ENCODE peak calls at places on chromosomes 13 and 19, in four cellular contexts. K, E, U and W are unnamed samples.

GRCh38 chr13:91962946-91963345 is 564.5 kb downstream of the GPC5 start:
- DNase-seq in E (no peak), K (no peak), U (no peak), W (no peak)

GRCh38 chr19:1103691-1104451 is at the start of gene GPX4:
- DNase-seq in U (peak; percentile 98), E (peak; percentile 100), K (peak; percentile 99), W (peak; percentile 99)

GRCh38 chr13:106096661-106097092 is 438.8 kb downstream of the EFNB2 start:
- DNase-seq in U (no peak), K (no peak), E (no peak), W (no peak)

GRCh38 chr13:88118952-88119351 is 447.8 kb downstream of the SLITRK5 start:
- DNase-seq in E (no peak), K (no peak), U (no peak), W (no peak)

GRCh38 chr19:46271488-46272197 is 25.2 kb upstream of the HIF3A start:
- DNase-seq in K (no peak), U (no peak), E (peak; percentile 84), W (no peak)

GRCh38 chr13:97866346-97866745 is 87.1 kb upstream of the IPO5 start:
- DNase-seq in K (no peak), U (no peak), E (no peak), W (no peak)

GRCh38 chr19:1076951-1077350 is 10.0 kb downstream of the ARHGAP45 start:
- DNase-seq in K (no peak), U (no peak), E (no peak), W (peak; percentile 86)

GRCh38 chr19:46718157-46718933 is 1.4 kb upstream of the PRKD2 start:
- DNase-seq in K (no peak), E (peak; percentile 41), U (no peak), W (peak; percentile 80)

DNA sequence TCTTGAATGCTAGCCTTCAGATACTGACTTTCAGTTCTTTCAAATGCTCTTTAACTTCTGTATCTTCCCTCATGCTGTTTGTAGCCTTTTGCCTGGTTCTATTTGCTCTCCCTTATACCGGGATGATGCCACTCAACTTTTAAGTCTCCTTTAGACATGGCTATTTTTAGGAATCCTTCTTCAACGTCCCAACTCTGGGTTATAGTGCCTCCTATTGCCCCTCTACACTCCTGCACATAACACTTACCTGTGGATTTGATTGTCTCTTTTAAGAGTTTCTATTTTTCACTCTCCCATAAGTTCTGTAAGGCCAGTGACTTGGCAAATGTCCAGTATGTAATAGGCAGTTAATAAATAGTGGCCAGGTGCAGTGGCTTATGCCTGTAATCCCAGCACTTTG is 343.0 kb downstream of the KLF5 start:
- DNase-seq in U (no peak), K (no peak), E (no peak), W (no peak)
- TF ChIP-seq CTCF in U (no peak), K (no peak), E (no peak), W (no peak)

DNA sequence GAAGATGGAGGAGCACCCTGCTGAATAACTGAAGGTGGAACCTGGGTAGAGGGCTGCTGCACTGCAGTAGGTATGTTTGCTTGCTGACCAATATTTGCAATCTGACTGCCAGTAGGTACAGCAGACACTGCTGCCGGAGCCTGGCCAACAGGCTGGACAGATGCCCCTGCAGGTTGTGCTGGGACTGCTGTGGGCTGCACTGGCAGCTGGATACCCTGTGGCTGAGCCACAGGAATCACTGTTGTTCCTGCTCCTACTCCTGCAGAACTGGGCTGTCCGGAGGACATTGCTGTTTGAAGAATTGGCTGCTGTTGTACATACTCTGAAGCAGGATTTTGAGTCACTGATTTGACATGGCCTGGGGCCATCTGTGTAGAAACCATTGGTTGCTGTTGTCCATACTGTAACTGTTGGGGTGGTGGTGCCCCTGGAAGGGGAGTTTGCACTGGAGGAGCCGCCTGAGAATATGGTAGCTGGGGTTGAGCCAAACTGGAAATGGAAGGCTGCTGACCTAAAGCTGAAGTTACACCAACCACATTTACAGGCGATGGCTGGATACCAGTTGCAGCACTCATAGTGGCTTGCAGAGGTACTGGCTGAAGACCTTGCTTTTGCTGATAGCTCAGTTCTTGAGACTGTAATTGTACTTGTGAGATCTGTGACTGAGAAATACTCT is 2.2 kb downstream of the TSC22D1 start:
- DNase-seq in K (no peak), U (peak; percentile 40), E (peak; percentile 63), W (no peak)
- TF ChIP-seq CTCF in K (peak; percentile 61), U (peak; percentile 59), E (peak; percentile 44), W (no peak)

GRCh38 chr19:7808108-7808507 is 21.9 kb upstream of the EVI5L start:
- DNase-seq in U (no peak), E (no peak), K (no peak), W (no peak)
- TF ChIP-seq CTCF in U (no peak), E (no peak), K (no peak), W (no peak)

DNA sequence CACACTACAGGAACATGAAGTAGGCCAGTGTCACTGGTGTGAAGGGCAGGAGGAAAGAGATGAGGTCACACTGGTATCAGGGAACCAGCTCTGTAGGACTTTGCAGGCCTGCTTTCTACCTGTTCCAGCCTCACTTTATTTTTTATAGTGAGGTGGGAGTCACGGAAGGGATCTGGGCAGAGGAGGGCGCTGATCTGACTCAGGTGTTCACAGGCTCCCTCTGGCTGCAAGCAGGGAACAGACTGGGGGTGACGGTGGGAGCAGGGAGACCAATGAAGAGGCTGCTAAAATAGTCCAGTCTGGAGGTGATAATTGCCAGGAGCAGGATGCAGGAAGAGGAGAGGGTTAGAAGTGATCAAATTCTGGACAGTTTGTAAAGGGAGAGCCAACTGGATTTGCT is 2.8 kb downstream of the THAP8 start:
- DNase-seq in E (no peak), K (no peak), U (peak; percentile 25), W (no peak)
- TF ChIP-seq CTCF in E (peak; percentile 31), K (peak; percentile 22), U (no peak), W (no peak)

GRCh38 chr19:2207991-2208860 is 27.9 kb downstream of the PLEKHJ1 start:
- DNase-seq in K (no peak), E (peak; percentile 57), U (peak; percentile 56), W (peak; percentile 80)
- TF ChIP-seq CTCF in K (peak; percentile 19), E (peak; percentile 22), U (no peak), W (no peak)

GRCh38 chr13:40446365-40446764 is 220.1 kb downstream of the FOXO1 start:
- DNase-seq in K (no peak), E (no peak), U (no peak), W (no peak)

GRCh38 chr13:40447857-40448256 is 218.6 kb downstream of the FOXO1 start:
- DNase-seq in K (no peak), U (no peak), E (no peak), W (no peak)

GRCh38 chr13:40444241-40444640 is 222.2 kb downstream of the FOXO1 start:
- DNase-seq in K (no peak), E (no peak), U (no peak), W (no peak)

GRCh38 chr13:40442826-40443225 is 223.6 kb downstream of the FOXO1 start:
- DNase-seq in U (no peak), E (no peak), K (no peak), W (no peak)

GRCh38 chr13:40445557-40445990 is 220.9 kb downstream of the FOXO1 start:
- DNase-seq in E (peak; percentile 88), K (no peak), U (no peak), W (peak; percentile 82)
- TF ChIP-seq CTCF in E (no peak), K (no peak), U (no peak), W (no peak)

GRCh38 chr13:95706356-95706755 is 29.4 kb downstream of the DNAJC3 start:
- DNase-seq in K (no peak), U (no peak), E (no peak), W (no peak)

GRCh38 chr13:95709101-95709500 is 32.2 kb downstream of the DNAJC3 start:
- DNase-seq in K (no peak), E (peak; percentile 54), U (no peak), W (no peak)

GRCh38 chr13:95708390-95708774 is 31.4 kb downstream of the DNAJC3 start:
- DNase-seq in K (no peak), E (no peak), U (no peak), W (no peak)

GRCh38 chr13:95707442-95708389 is 30.8 kb downstream of the DNAJC3 start:
- DNase-seq in K (no peak), U (no peak), E (no peak), W (no peak)

DNA sequence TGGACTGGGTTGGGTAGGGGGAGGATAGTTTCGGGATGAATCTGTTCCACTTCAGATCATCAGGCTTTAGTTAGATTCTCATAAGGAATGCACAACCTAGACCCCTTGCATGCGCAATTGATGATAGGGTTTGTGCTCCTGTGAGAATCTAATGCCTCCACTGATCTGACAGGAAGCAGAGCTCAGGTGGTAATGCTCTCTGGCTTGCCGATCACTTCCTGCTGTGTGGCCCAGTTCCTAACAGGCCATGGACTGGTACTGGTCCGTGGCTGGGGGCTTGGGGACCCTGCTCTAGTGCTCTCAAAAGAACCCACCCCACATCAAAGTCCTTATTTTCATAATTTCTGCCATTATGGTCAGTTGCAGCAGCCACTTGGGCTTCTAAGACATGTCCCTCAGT is 30.1 kb downstream of the DNAJC3 start:
- DNase-seq in E (no peak), K (no peak), U (no peak), W (no peak)
- TF ChIP-seq CTCF in E (no peak), K (no peak), U (no peak), W (no peak)

DNA sequence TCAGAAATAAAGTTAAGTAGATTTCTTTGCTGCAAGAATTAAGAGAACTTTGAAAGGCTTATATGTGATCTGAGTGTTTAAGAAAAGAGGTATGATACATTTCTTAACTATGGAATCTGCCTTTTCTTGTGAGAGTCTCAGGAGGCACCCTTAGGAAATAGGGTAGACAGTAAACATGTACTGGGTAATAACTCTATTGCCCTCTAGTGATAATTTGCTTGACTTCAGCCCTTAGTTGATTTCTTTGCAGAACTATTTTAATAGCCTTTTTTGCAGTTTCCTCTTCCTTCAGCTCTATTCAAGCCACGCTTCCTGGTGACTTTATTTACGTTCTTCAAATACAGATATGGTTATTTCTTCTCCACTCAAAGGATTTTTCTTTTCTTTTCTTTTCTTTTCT is 37.0 kb upstream of the CCNA1 start:
- DNase-seq in E (peak; percentile 81), U (no peak), K (peak; percentile 27), W (no peak)
- TF ChIP-seq CTCF in E (peak; percentile 61), U (no peak), K (peak; percentile 69), W (no peak)